ENCODE peak calls at places on chromosomes 7 and 10, in ten cellular contexts. T is fibroblast of the conjunctiva; M is kidney tubule cell; Y is transverse colon; G is DMS153; I is AG04450; S is activated CD8-positive, alpha-beta memory T cell treated with anti-CD3 and anti-CD28 coated beads, Interleukin-2, amount 50 U/mL, for 48 hours; Q is HEK293T; N is NCI-H1092 treated with DMSO at 0.1 percent for 48 hours; Z is ELR. J is an unnamed sample.

GRCh38 chr10:129767751-129768150 is 196.3 kb downstream of the EBF3 start:
- DNase-seq in Y (peak), Z (no peak), N (no peak), G (no peak), Q (no peak), T (no peak), I (no peak), M (no peak), S (peak), J (no peak)

GRCh38 chr7:100894860-100895700 is 608 bp downstream of the ACHE start:
- DNase-seq in Y (peak), T (no peak), I (no peak), S (peak), Q (peak), N (no peak), Z (peak), G (peak), M (peak), J (no peak)

GRCh38 chr7:134742688-134743350 is 36.6 kb upstream of the CALD1 start:
- DNase-seq in G (no peak), Q (no peak), M (no peak), N (no peak), T (no peak), Z (no peak), S (no peak), Y (peak), I (no peak), J (peak)

GRCh38 chr7:116441534-116441933 is 58.0 kb upstream of the CAV2 start:
- DNase-seq in M (no peak), Y (no peak), N (no peak), G (no peak), Q (no peak), S (no peak), Z (no peak), I (no peak), T (no peak), J (peak)

GRCh38 chr7:50641442-50642405 is 76.5 kb upstream of the DDC start:
- DNase-seq in G (no peak), I (no peak), S (peak), Z (no peak), T (no peak), M (no peak), Y (no peak), Q (no peak), N (peak), J (peak)

GRCh38 chr10:133079836-133080682 is 7.7 kb upstream of the ADGRA1 start:
- DNase-seq in Q (peak), I (no peak), M (no peak), Z (no peak), T (no peak), Y (no peak), G (no peak), S (no peak), N (no peak), J (no peak)

GRCh38 chr10:69696073-69696731 is 66.2 kb downstream of the FAM241B start:
- DNase-seq in M (peak), T (peak), N (no peak), Z (peak), G (peak), Y (no peak), Q (peak), I (peak), S (no peak), J (peak)

GRCh38 chr7:106517508-106517907 is 143.4 kb downstream of the CCDC71L start:
- DNase-seq in T (no peak), M (no peak), N (no peak), Y (no peak), Z (no peak), Q (no peak), I (no peak), S (no peak), G (no peak), J (no peak)

GRCh38 chr7:141701489-141702046 is 398 bp downstream of the DENND11 start:
- DNase-seq in S (peak), G (no peak), T (no peak), Q (peak), M (peak), Z (peak), I (no peak), Y (peak), N (peak), J (peak)

GRCh38 chr7:52088008-52088787 is 771.6 kb upstream of the COBL start:
- DNase-seq in G (no peak), Z (no peak), Y (no peak), Q (no peak), M (no peak), T (no peak), N (no peak), I (no peak), S (no peak), J (no peak)

GRCh38 chr7:27134392-27134791 is 3.8 kb upstream of the HOXA4 start:
- DNase-seq in Z (peak), Y (peak), S (no peak), I (peak), Q (no peak), N (no peak), G (no peak), M (peak), T (no peak), J (peak)

GRCh38 chr10:110138197-110138812 is 69.1 kb upstream of the MXI1 start:
- DNase-seq in G (peak), I (peak), Q (no peak), M (peak), T (peak), Z (peak), S (no peak), N (peak), Y (no peak), J (peak)

GRCh38 chr10:132417249-132417878 is 20.4 kb downstream of the PWWP2B start:
- DNase-seq in T (no peak), N (no peak), I (no peak), Z (no peak), G (no peak), M (no peak), S (no peak), Q (no peak), Y (no peak), J (no peak)

J was measured in RPMI7951.